ENCODE peak calls at places on chromosomes 2 and 18, in four cellular contexts. M is caudate nucleus, P is small intestine, D is A549. T is an unnamed sample.

GRCh38 chr2:44680983-44681481 is 260.5 kb upstream of the SIX3 start:
- DNase-seq in P (no peak), M (no peak), D (no peak), T (no peak)

GRCh38 chr2:203732072-203732952 is 25.9 kb downstream of the CD28 start:
- DNase-seq in M (no peak), D (no peak), P (no peak), T (no peak)

GRCh38 chr2:149525323-149525722 is 62.3 kb downstream of the MMADHC start:
- DNase-seq in M (no peak), D (no peak), P (no peak), T (no peak)

GRCh38 chr2:148887349-148888002 is 12.4 kb downstream of the KIF5C start:
- DNase-seq in M (no peak), D (no peak), P (no peak), T (no peak)

GRCh38 chr2:121263996-121264715 is 20.8 kb downstream of the TFCP2L1 start:
- DNase-seq in D (no peak), P (no peak), M (no peak), T (no peak)

GRCh38 chr18:7618821-7619410 is 51.8 kb downstream of the PTPRM start:
- DNase-seq in D (no peak), P (no peak), M (no peak), T (no peak)

GRCh38 chr2:152820048-152820447 is 101.6 kb downstream of the ARL6IP6 start:
- DNase-seq in D (no peak), P (no peak), M (no peak), T (no peak)

GRCh38 chr2:241289597-241289996 is 25.9 kb downstream of the HDLBP start:
- DNase-seq in D (no peak), M (no peak), P (no peak), T (no peak)

GRCh38 chr2:204892506-204893255 is 347.4 kb downstream of the PARD3B start:
- DNase-seq in D (no peak), P (no peak), M (no peak), T (no peak)

GRCh38 chr18:49668583-49669290 is 106.9 kb downstream of the LIPG start:
- DNase-seq in D (no peak), P (no peak), M (no peak), T (peak; percentile 69)

GRCh38 chr2:158205215-158205614 is 103.5 kb downstream of the UPP2 start:
- DNase-seq in P (peak; percentile 60), M (no peak), D (no peak), T (no peak)

GRCh38 chr2:12649602-12650400 is 66.9 kb upstream of the TRIB2 start:
- DNase-seq in P (peak; percentile 30), M (no peak), D (no peak), T (peak; percentile 67)

GRCh38 chr2:240868286-240869108 is at the start of gene AGXT:
- DNase-seq in M (no peak), P (peak; percentile 22), D (no peak), T (no peak)

GRCh38 chr18:45212186-45213039 is 402.9 kb upstream of the SLC14A2 start:
- DNase-seq in D (peak; percentile 68), M (peak; percentile 17), P (peak; percentile 78), T (peak; percentile 84)

GRCh38 chr2:43114210-43114609 is 112.2 kb downstream of the ZFP36L2 start:
- DNase-seq in D (no peak), M (no peak), P (no peak), T (no peak)
- H3K27ac ChIP-seq in D (no peak overlapping the region), M (no peak overlapping the region), P (no peak overlapping the region), T (no peak overlapping the region)

GRCh38 chr2:77831878-77832277 is 309.7 kb upstream of the LRRTM4 start:
- DNase-seq in M (no peak), P (peak; percentile 22), D (no peak), T (no peak)
- H3K27ac ChIP-seq in M (no peak overlapping the region), P (no peak overlapping the region), D (no peak overlapping the region), T (no peak overlapping the region)

DNA sequence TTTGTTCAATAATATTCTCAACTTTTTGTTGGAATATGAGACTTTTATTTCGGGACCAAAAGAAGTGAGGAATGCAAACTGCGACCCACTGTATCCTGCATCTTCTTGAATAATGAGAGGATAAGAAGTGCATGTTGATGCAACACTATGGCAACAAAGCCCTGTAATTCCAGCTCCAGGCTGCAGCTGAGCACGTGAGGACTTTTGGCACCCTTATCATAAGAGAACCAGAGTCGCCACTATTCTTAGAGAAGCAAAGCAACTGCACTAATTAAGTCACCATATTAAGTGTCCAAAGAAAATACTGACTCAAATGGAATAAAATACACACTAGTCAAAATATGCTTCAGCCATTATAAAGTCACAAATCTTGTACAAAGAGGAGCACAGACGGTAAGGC is 65.8 kb downstream of the FAM210A start:
- DNase-seq in M (no peak), D (no peak), P (no peak), T (peak; percentile 45)
- H3K27ac ChIP-seq in M (no peak overlapping the region), D (no peak overlapping the region), P (no peak overlapping the region), T (no peak overlapping the region)

DNA sequence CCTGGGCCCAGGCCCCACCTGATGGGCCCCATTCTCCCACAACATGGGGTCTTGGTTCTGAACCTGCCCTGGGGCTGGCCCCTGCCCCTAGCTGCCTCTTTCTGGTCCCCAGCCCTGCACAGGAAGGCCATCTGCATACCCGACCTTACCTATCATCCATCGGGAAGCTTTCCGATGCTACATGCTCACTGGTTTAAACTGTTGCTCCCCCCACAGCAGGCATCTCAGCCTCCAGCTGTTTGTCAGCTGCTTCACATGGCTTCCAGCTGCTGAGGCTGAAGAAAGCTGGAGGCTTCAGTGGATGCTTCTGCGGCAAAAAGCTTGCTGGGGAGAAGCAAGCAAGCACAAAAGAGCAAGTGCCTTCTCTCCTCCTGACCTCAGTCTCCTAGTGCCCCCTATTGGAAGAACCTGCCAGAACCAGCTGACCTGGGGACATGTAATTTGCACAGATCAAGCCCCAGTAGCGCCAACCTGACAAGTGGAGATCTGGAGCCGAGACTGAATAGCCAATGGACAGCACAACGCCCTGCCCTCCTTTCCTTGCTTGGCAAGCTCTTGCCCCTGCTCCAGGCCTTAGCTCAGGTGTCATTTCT is 24.1 kb upstream of the RHOB start:
- DNase-seq in M (no peak), P (no peak), D (peak; percentile 39), T (peak; percentile 56)
- H3K27ac ChIP-seq in M (no peak overlapping the region), P (no peak overlapping the region), D (no peak overlapping the region), T (peak overlapping the region; percentile 0)

GRCh38 chr2:68371581-68371980 is 6.5 kb downstream of the PLEK start:
- DNase-seq in P (peak; percentile 9), D (no peak), M (no peak), T (no peak)

GRCh38 chr2:68367918-68368656 is 3.0 kb downstream of the PLEK start:
- DNase-seq in P (no peak), D (no peak), M (no peak), T (no peak)

GRCh38 chr2:68368657-68369339 is 3.7 kb downstream of the PLEK start:
- DNase-seq in D (peak; percentile 27), M (peak; percentile 38), P (peak; percentile 57), T (no peak)

GRCh38 chr2:68371138-68371537 is 6.1 kb downstream of the PLEK start:
- DNase-seq in D (no peak), M (no peak), P (no peak), T (no peak)

GRCh38 chr2:68369340-68369734 is 4.3 kb downstream of the PLEK start:
- DNase-seq in P (no peak), D (no peak), M (no peak), T (no peak)
- H3K27ac ChIP-seq in P (no peak overlapping the region), D (no peak overlapping the region), M (peak overlapping the region; percentile 42), T (no peak overlapping the region)

GRCh38 chr2:172830482-172830881 is 94.8 kb downstream of the RAPGEF4 start:
- DNase-seq in P (no peak), D (no peak), M (no peak), T (no peak)
- H3K27ac ChIP-seq in P (no peak overlapping the region), D (no peak overlapping the region), M (no peak overlapping the region), T (no peak overlapping the region)

GRCh38 chr2:216181351-216181750 is 72.2 kb downstream of the XRCC5 start:
- DNase-seq in D (no peak), P (no peak), M (no peak), T (no peak)

GRCh38 chr2:216183459-216183858 is 74.3 kb downstream of the XRCC5 start:
- DNase-seq in M (no peak), D (no peak), P (no peak), T (no peak)

GRCh38 chr2:216179015-216179414 is 69.9 kb downstream of the XRCC5 start:
- DNase-seq in P (no peak), D (no peak), M (no peak), T (no peak)

DNA sequence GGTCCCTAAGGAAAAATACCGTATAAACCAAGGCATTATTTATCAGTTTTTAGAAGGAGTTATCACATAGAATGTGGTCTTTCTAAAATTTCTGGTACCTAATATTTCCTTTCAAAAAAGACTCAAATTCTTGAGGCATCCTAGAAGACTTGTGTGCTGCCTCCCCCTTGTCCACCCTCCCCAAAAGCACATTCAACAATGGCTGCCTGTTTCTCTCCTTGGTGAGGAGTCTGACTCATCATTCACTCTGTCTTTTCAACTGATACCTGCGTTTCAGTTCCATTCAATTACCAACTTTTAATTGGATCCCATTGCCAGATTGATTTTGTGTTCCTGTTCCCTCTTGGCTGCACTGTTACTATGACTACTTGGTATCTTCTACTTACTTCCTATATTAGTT is 72.8 kb downstream of the XRCC5 start:
- DNase-seq in D (no peak), M (no peak), P (no peak), T (no peak)
- H3K27ac ChIP-seq in D (no peak overlapping the region), M (no peak overlapping the region), P (no peak overlapping the region), T (no peak overlapping the region)